ENCODE peak calls at places on chromosomes 2 and 18, in ten cellular contexts. T is body of pancreas, R is lower lobe of right lung, G is colonic mucosa, P is sigmoid colon, K is right cardiac atrium, B is Peyer's patch, S is tibial artery, W is cardiac muscle cell, D is mucosa of descending colon. O is an unnamed sample. For H3K4me1, the result is how much of the 10 kb centered on the place peaks cover.

GRCh38 chr2:11675423-11676112 is 5.6 kb upstream of the NTSR2 start:
- DNase-seq in T (no peak), R (no peak), G (no peak), P (no peak), K (no peak), B (no peak), S (no peak), W (no peak), D (no peak), O (no peak)

GRCh38 chr18:32577561-32577960 is 106.9 kb upstream of the GAREM1 start:
- DNase-seq in T (no peak), R (no peak), G (no peak), P (no peak), K (no peak), B (no peak), S (no peak), W (no peak), D (no peak), O (no peak)

GRCh38 chr2:241148239-241148638 is 1.0 kb downstream of the PASK start:
- DNase-seq in T (no peak), R (no peak), G (no peak), P (no peak), K (peak), B (no peak), S (no peak), W (no peak), D (no peak), O (no peak)

GRCh38 chr2:127664065-127664894 is 11.1 kb downstream of the LIMS2 start:
- DNase-seq in T (no peak), R (peak), G (no peak), P (peak), K (no peak), B (no peak), S (peak), W (no peak), D (peak), O (no peak)

GRCh38 chr2:145273840-145274239 is 753.9 kb upstream of the ZEB2 start:
- DNase-seq in T (no peak), R (no peak), G (no peak), P (no peak), K (no peak), B (no peak), S (no peak), W (no peak), D (no peak), O (no peak)

GRCh38 chr2:239803764-239804111 is 221.4 kb downstream of the NDUFA10 start:
- DNase-seq in T (no peak), R (no peak), G (no peak), P (no peak), K (no peak), B (no peak), S (no peak), W (no peak), D (no peak), O (no peak)

GRCh38 chr2:67400560-67401464 is 3.7 kb downstream of the ETAA1 start:
- DNase-seq in T (no peak), R (no peak), G (no peak), P (no peak), K (no peak), B (no peak), S (no peak), W (no peak), D (no peak), O (no peak)

GRCh38 chr18:41490861-41491260 is 464.2 kb upstream of the PIK3C3 start:
- DNase-seq in T (no peak), R (no peak), G (no peak), P (no peak), K (no peak), B (no peak), S (no peak), W (no peak), D (no peak), O (no peak)

GRCh38 chr2:54456526-54457325 is 599 bp downstream of the SPTBN1 start:
- DNase-seq in T (peak), R (peak), G (no peak), P (peak), K (peak), B (no peak), S (no peak), W (peak), D (no peak), O (no peak)

GRCh38 chr2:133264951-133265949 is 303.0 kb downstream of the NCKAP5 start:
- DNase-seq in T (peak), R (peak), G (peak), P (no peak), K (peak), B (no peak), S (no peak), W (no peak), D (peak), O (no peak)

GRCh38 chr18:73669299-73669698 is 478.3 kb downstream of the FBXO15 start:
- DNase-seq in T (peak), R (no peak), G (no peak), P (no peak), K (no peak), B (no peak), S (no peak), W (peak), D (no peak), O (no peak)

GRCh38 chr2:54726940-54727339 is 3.5 kb downstream of the EML6 start:
- DNase-seq in T (no peak), R (no peak), G (no peak), P (no peak), K (no peak), B (no peak), S (no peak), W (no peak), D (no peak), O (no peak)

GRCh38 chr18:24362757-24363156 is 34.9 kb downstream of the OSBPL1A start:
- DNase-seq in T (no peak), R (no peak), G (no peak), P (no peak), K (no peak), B (no peak), S (no peak), W (no peak), D (no peak), O (no peak)

GRCh38 chr2:224101820-224102630 is 62.9 kb upstream of the SERPINE2 start:
- DNase-seq in T (no peak), R (no peak), G (no peak), P (no peak), K (peak), B (no peak), S (peak), W (peak), D (no peak), O (no peak)

GRCh38 chr2:127576433-127577207 is 41.1 kb downstream of the MYO7B start:
- DNase-seq in T (no peak), R (no peak), G (peak), P (peak), K (peak), B (peak), S (peak), W (peak), D (no peak), O (no peak)

GRCh38 chr2:134284119-134284670 is 30.3 kb downstream of the MGAT5 start:
- DNase-seq in T (no peak), R (no peak), G (no peak), P (no peak), K (no peak), B (no peak), S (no peak), W (no peak), D (no peak), O (no peak)
- H3K4me1 ChIP-seq in T (under half), R (under half), G (under half), P (under half), K (under half), B (under half), S (under half), W (under half), D (under half), O (under half)

GRCh38 chr2:208253518-208254117 is 1.3 kb downstream of the IDH1 start:
- DNase-seq in T (no peak), R (no peak), G (no peak), P (no peak), K (no peak), B (no peak), S (no peak), W (peak), D (no peak), O (no peak)
- H3K4me3 ChIP-seq in T (peak), R (peak), G (peak), P (peak), K (peak), B (peak), S (peak), W (peak), D (peak), O (peak)

DNA sequence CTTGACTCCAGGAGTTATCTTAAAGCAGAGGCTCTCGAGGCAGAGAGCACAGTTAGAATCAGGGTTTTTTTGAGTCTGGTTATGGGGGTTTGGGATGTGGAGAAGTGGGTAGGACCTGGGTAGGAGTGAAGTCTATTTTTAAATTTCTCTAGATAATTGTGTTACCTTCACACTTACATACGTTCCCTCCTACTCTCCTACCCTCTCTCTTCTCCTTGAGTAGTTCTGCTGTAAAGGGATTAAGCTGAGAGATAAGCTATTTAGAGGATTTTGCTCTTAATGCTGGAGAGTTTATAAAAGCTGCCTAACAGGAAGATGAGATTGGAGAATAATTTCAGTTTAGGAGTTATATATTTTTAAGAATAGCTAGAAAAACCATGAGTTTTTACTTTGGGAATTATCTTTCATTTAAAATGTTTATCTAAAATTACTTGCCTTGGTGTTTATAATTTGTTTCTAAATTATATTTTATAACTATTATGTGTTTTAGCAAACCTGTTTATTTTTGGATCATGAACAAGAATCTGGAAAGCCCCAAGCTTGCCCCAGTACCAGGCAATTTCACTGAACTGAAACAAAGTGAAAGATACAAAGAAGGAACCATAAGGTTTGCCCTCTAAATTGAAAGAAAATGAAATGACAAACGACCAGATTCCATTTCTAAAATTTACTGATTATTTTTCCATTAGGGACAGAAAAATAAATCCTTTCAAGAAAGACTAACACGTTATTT is 101.4 kb downstream of the ZNF532 start:
- DNase-seq in T (no peak), R (no peak), G (no peak), P (no peak), K (no peak), B (no peak), S (no peak), W (no peak), D (no peak), O (no peak)
- H3K4me1 ChIP-seq in T (under half), R (under half), G (under half), P (under half), K (under half), B (under half), S (under half), W (under half), D (under half), O (under half)

GRCh38 chr2:64262816-64263215 is 118.6 kb upstream of the PELI1 start:
- DNase-seq in T (no peak), R (no peak), G (no peak), P (no peak), K (no peak), B (no peak), S (no peak), W (no peak), D (peak), O (no peak)
- H3K4me3 ChIP-seq in T (no peak), R (no peak), G (no peak), P (no peak), K (no peak), B (no peak), S (no peak), W (no peak), D (no peak), O (no peak)

GRCh38 chr2:105384216-105384615 is 14.6 kb downstream of the FHL2 start:
- DNase-seq in T (no peak), R (no peak), G (no peak), P (no peak), K (no peak), B (no peak), S (no peak), W (no peak), D (no peak), O (no peak)

GRCh38 chr2:105385703-105386540 is 12.9 kb downstream of the FHL2 start:
- DNase-seq in T (no peak), R (no peak), G (peak), P (no peak), K (no peak), B (no peak), S (no peak), W (no peak), D (no peak), O (peak)

GRCh38 chr2:105383456-105383855 is 15.4 kb downstream of the FHL2 start:
- DNase-seq in T (no peak), R (no peak), G (no peak), P (no peak), K (no peak), B (no peak), S (no peak), W (no peak), D (no peak), O (no peak)

GRCh38 chr2:105387225-105387624 is 11.6 kb downstream of the FHL2 start:
- DNase-seq in T (no peak), R (no peak), G (no peak), P (no peak), K (no peak), B (no peak), S (no peak), W (no peak), D (no peak), O (peak)

DNA sequence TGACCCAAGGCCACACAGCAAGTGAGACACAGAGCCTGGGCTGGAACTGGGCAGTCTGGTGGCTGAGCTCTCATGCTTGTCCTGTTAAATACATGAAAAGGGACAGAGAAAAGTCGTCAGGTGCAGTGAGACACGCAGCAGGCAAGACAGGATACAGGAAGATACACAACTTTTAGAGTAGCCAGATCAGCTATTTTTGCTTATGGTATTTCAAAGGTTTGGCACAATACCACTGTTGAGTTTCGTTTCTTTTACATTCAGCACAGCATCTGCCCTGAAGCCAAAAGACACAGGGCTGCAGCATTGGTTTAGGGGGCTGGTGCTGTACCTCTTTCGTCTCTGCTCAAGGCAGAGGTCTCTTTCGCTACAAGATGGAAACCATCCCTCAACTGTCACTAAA is 14.0 kb downstream of the FHL2 start:
- DNase-seq in T (no peak), R (no peak), G (no peak), P (no peak), K (no peak), B (no peak), S (no peak), W (no peak), D (no peak), O (no peak)
- H3K4me1 ChIP-seq in T (under half), R (under half), G (under half), P (under half), K (under half), B (under half), S (under half), W (half or more), D (under half), O (under half)

DNA sequence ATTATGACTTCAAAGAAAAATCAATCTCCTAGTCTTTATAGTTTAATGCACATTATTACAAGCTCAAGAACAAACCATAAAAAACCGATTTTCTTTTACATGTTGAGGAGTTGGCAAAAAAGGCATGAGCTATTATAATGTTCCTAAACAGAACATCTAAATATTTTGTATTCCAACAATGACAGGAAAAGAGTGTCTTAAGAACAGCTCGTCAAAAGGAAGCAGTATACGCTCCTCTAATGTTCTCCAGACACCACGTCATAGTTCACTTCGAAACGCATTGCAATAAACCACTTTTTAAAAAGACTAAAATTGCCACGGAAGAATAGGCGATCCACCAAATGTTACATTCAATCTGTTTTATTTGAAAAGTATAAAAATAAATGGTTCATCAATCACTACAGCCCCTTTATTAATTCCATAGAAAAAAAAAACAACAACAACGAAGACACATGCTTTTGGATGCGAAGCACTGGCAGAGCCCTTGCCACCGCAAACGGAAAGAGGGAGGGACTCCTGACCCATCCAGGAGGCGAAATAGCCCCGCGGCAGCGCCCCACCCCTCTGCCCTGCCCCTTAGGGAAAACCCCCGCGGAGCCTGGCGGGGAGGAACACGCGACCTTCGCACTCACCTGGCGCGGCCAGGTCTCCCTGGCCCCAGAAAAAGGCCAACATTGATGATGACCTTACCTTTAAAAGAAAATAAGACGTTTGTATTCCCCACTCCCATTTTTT is 45.8 kb downstream of the MBP start:
- DNase-seq in T (no peak), R (no peak), G (peak), P (no peak), K (no peak), B (no peak), S (no peak), W (no peak), D (peak), O (peak)
- H3K4me3 ChIP-seq in T (no peak), R (peak), G (peak), P (peak), K (peak), B (peak), S (peak), W (peak), D (no peak), O (no peak)

DNA sequence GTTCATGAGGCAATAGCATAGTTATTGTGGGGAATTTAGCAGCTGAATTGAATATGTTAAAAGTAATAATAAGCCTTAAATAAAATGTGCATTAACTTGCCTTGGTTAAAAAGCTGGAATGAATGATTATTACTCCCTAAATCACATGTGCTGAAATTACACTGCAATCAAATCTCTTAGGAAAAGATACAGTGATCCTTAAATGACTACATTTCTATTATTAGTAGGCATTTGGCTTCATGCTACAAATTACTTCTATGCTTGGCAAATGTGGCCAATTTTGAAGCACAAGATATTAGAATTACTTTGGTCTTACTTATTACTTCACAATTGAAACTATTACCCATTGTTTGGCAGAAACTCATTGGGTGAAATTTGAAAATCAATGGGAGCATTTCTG is 5.4 kb downstream of the RND3 start:
- DNase-seq in T (no peak), R (no peak), G (no peak), P (no peak), K (no peak), B (no peak), S (no peak), W (no peak), D (no peak), O (no peak)
- H3K4me1 ChIP-seq in T (under half), R (half or more), G (under half), P (half or more), K (under half), B (under half), S (under half), W (under half), D (half or more), O (under half)